ENCODE peak calls at places on chromosomes 6 and 20, in nine cellular contexts. One of them, this sample, is unnamed.

GRCh38 chr6:13194852-13195251 is 133.5 kb downstream of the TBC1D7 start:
- DNase-seq in nephron progenitor cell: peak; percentile 32
- DNase-seq in NCI-H187 treated with DMSO at 0.1 percent for 48 hours: no peak
- DNase-seq in stimulated activated CD8-positive, alpha-beta memory T cell treated with anti-CD3 and anti-CD28 coated beads, Interleukin-4, amount 100 ng/mL, for 1 hour: no peak
- DNase-seq in skeletal muscle cell: peak; percentile 33
- DNase-seq in H54: peak; percentile 51
- DNase-seq in smooth muscle cell of the brain vasculature: peak; percentile 18
- DNase-seq in hippocampal formation: peak; percentile 16
- DNase-seq in LHCN-M2: peak; percentile 62
- DNase-seq in this sample: no peak

GRCh38 chr20:53332022-53332824 is 261.4 kb downstream of the ZNF217 start:
- DNase-seq in nephron progenitor cell: no peak
- DNase-seq in NCI-H187 treated with DMSO at 0.1 percent for 48 hours: no peak
- DNase-seq in stimulated activated CD8-positive, alpha-beta memory T cell treated with anti-CD3 and anti-CD28 coated beads, Interleukin-4, amount 100 ng/mL, for 1 hour: no peak
- DNase-seq in skeletal muscle cell: no peak
- DNase-seq in H54: no peak
- DNase-seq in smooth muscle cell of the brain vasculature: no peak
- DNase-seq in hippocampal formation: no peak
- DNase-seq in LHCN-M2: no peak
- DNase-seq in this sample: no peak

GRCh38 chr6:35181313-35181932 is 32.3 kb upstream of the SCUBE3 start:
- DNase-seq in nephron progenitor cell: no peak
- DNase-seq in NCI-H187 treated with DMSO at 0.1 percent for 48 hours: no peak
- DNase-seq in stimulated activated CD8-positive, alpha-beta memory T cell treated with anti-CD3 and anti-CD28 coated beads, Interleukin-4, amount 100 ng/mL, for 1 hour: no peak
- DNase-seq in skeletal muscle cell: peak; percentile 79
- DNase-seq in H54: no peak
- DNase-seq in smooth muscle cell of the brain vasculature: peak; percentile 70
- DNase-seq in hippocampal formation: no peak
- DNase-seq in LHCN-M2: peak; percentile 81
- DNase-seq in this sample: no peak

GRCh38 chr6:116060572-116061283 is at the start of gene FRK:
- DNase-seq in nephron progenitor cell: no peak
- DNase-seq in NCI-H187 treated with DMSO at 0.1 percent for 48 hours: no peak
- DNase-seq in stimulated activated CD8-positive, alpha-beta memory T cell treated with anti-CD3 and anti-CD28 coated beads, Interleukin-4, amount 100 ng/mL, for 1 hour: no peak
- DNase-seq in skeletal muscle cell: no peak
- DNase-seq in H54: no peak
- DNase-seq in smooth muscle cell of the brain vasculature: no peak
- DNase-seq in hippocampal formation: no peak
- DNase-seq in LHCN-M2: peak; percentile 86
- DNase-seq in this sample: no peak

GRCh38 chr20:47125553-47126373 is 230.7 kb downstream of the ZMYND8 start:
- DNase-seq in nephron progenitor cell: no peak
- DNase-seq in NCI-H187 treated with DMSO at 0.1 percent for 48 hours: no peak
- DNase-seq in stimulated activated CD8-positive, alpha-beta memory T cell treated with anti-CD3 and anti-CD28 coated beads, Interleukin-4, amount 100 ng/mL, for 1 hour: no peak
- DNase-seq in skeletal muscle cell: no peak
- DNase-seq in H54: no peak
- DNase-seq in smooth muscle cell of the brain vasculature: no peak
- DNase-seq in hippocampal formation: no peak
- DNase-seq in LHCN-M2: peak; percentile 36
- DNase-seq in this sample: no peak

GRCh38 chr20:20317195-20318113 is 50.5 kb upstream of the INSM1 start:
- DNase-seq in nephron progenitor cell: no peak
- DNase-seq in NCI-H187 treated with DMSO at 0.1 percent for 48 hours: no peak
- DNase-seq in stimulated activated CD8-positive, alpha-beta memory T cell treated with anti-CD3 and anti-CD28 coated beads, Interleukin-4, amount 100 ng/mL, for 1 hour: no peak
- DNase-seq in skeletal muscle cell: no peak
- DNase-seq in H54: no peak
- DNase-seq in smooth muscle cell of the brain vasculature: no peak
- DNase-seq in hippocampal formation: no peak
- DNase-seq in LHCN-M2: no peak
- DNase-seq in this sample: no peak

GRCh38 chr20:49786671-49787370 is 25.8 kb upstream of the SLC9A8 start:
- DNase-seq in nephron progenitor cell: no peak
- DNase-seq in NCI-H187 treated with DMSO at 0.1 percent for 48 hours: no peak
- DNase-seq in stimulated activated CD8-positive, alpha-beta memory T cell treated with anti-CD3 and anti-CD28 coated beads, Interleukin-4, amount 100 ng/mL, for 1 hour: no peak
- DNase-seq in skeletal muscle cell: no peak
- DNase-seq in H54: no peak
- DNase-seq in smooth muscle cell of the brain vasculature: no peak
- DNase-seq in hippocampal formation: no peak
- DNase-seq in LHCN-M2: peak; percentile 32
- DNase-seq in this sample: no peak

GRCh38 chr6:114404339-114404955 is 61.6 kb upstream of the HS3ST5 start:
- DNase-seq in nephron progenitor cell: no peak
- DNase-seq in NCI-H187 treated with DMSO at 0.1 percent for 48 hours: no peak
- DNase-seq in stimulated activated CD8-positive, alpha-beta memory T cell treated with anti-CD3 and anti-CD28 coated beads, Interleukin-4, amount 100 ng/mL, for 1 hour: no peak
- DNase-seq in skeletal muscle cell: no peak
- DNase-seq in H54: no peak
- DNase-seq in smooth muscle cell of the brain vasculature: no peak
- DNase-seq in hippocampal formation: no peak
- DNase-seq in LHCN-M2: no peak
- DNase-seq in this sample: no peak

GRCh38 chr6:36364669-36365479 is 22.6 kb downstream of the ETV7 start:
- DNase-seq in nephron progenitor cell: no peak
- DNase-seq in NCI-H187 treated with DMSO at 0.1 percent for 48 hours: no peak
- DNase-seq in stimulated activated CD8-positive, alpha-beta memory T cell treated with anti-CD3 and anti-CD28 coated beads, Interleukin-4, amount 100 ng/mL, for 1 hour: no peak
- DNase-seq in skeletal muscle cell: no peak
- DNase-seq in H54: no peak
- DNase-seq in smooth muscle cell of the brain vasculature: no peak
- DNase-seq in hippocampal formation: no peak
- DNase-seq in LHCN-M2: no peak
- DNase-seq in this sample: peak; percentile 34

GRCh38 chr20:32582659-32583580 is 2.2 kb downstream of the NOL4L start:
- DNase-seq in nephron progenitor cell: peak; percentile 71
- DNase-seq in NCI-H187 treated with DMSO at 0.1 percent for 48 hours: no peak
- DNase-seq in stimulated activated CD8-positive, alpha-beta memory T cell treated with anti-CD3 and anti-CD28 coated beads, Interleukin-4, amount 100 ng/mL, for 1 hour: no peak
- DNase-seq in skeletal muscle cell: no peak
- DNase-seq in H54: peak; percentile 36
- DNase-seq in smooth muscle cell of the brain vasculature: no peak
- DNase-seq in hippocampal formation: no peak
- DNase-seq in LHCN-M2: no peak
- DNase-seq in this sample: peak; percentile 23

GRCh38 chr6:130632288-130632687 is 194.9 kb upstream of the SMLR1 start:
- DNase-seq in nephron progenitor cell: peak; percentile 9
- DNase-seq in NCI-H187 treated with DMSO at 0.1 percent for 48 hours: peak; percentile 6
- DNase-seq in stimulated activated CD8-positive, alpha-beta memory T cell treated with anti-CD3 and anti-CD28 coated beads, Interleukin-4, amount 100 ng/mL, for 1 hour: no peak
- DNase-seq in skeletal muscle cell: no peak
- DNase-seq in H54: no peak
- DNase-seq in smooth muscle cell of the brain vasculature: no peak
- DNase-seq in hippocampal formation: no peak
- DNase-seq in LHCN-M2: peak; percentile 77
- DNase-seq in this sample: no peak

GRCh38 chr6:165404703-165405102 is 95.3 kb upstream of the C6orf118 start:
- DNase-seq in nephron progenitor cell: no peak
- DNase-seq in NCI-H187 treated with DMSO at 0.1 percent for 48 hours: no peak
- DNase-seq in stimulated activated CD8-positive, alpha-beta memory T cell treated with anti-CD3 and anti-CD28 coated beads, Interleukin-4, amount 100 ng/mL, for 1 hour: no peak
- DNase-seq in skeletal muscle cell: no peak
- DNase-seq in H54: no peak
- DNase-seq in smooth muscle cell of the brain vasculature: peak; percentile 7
- DNase-seq in hippocampal formation: no peak
- DNase-seq in LHCN-M2: peak; percentile 53
- DNase-seq in this sample: no peak

GRCh38 chr20:56322661-56323060 is 36.1 kb upstream of the FAM210B start:
- DNase-seq in nephron progenitor cell: no peak
- DNase-seq in NCI-H187 treated with DMSO at 0.1 percent for 48 hours: no peak
- DNase-seq in stimulated activated CD8-positive, alpha-beta memory T cell treated with anti-CD3 and anti-CD28 coated beads, Interleukin-4, amount 100 ng/mL, for 1 hour: no peak
- DNase-seq in skeletal muscle cell: no peak
- DNase-seq in H54: no peak
- DNase-seq in smooth muscle cell of the brain vasculature: no peak
- DNase-seq in hippocampal formation: no peak
- DNase-seq in LHCN-M2: no peak
- DNase-seq in this sample: no peak

GRCh38 chr20:11210611-11211010 is 536.8 kb upstream of the JAG1 start:
- DNase-seq in nephron progenitor cell: no peak
- DNase-seq in NCI-H187 treated with DMSO at 0.1 percent for 48 hours: no peak
- DNase-seq in stimulated activated CD8-positive, alpha-beta memory T cell treated with anti-CD3 and anti-CD28 coated beads, Interleukin-4, amount 100 ng/mL, for 1 hour: no peak
- DNase-seq in skeletal muscle cell: no peak
- DNase-seq in H54: no peak
- DNase-seq in smooth muscle cell of the brain vasculature: no peak
- DNase-seq in hippocampal formation: no peak
- DNase-seq in LHCN-M2: no peak
- DNase-seq in this sample: no peak

GRCh38 chr20:5127204-5127858 is 523 bp downstream of the CDS2 start:
- DNase-seq in nephron progenitor cell: peak; percentile 42
- DNase-seq in NCI-H187 treated with DMSO at 0.1 percent for 48 hours: peak; percentile 61
- DNase-seq in stimulated activated CD8-positive, alpha-beta memory T cell treated with anti-CD3 and anti-CD28 coated beads, Interleukin-4, amount 100 ng/mL, for 1 hour: peak; percentile 22
- DNase-seq in skeletal muscle cell: no peak
- DNase-seq in H54: peak; percentile 48
- DNase-seq in smooth muscle cell of the brain vasculature: no peak
- DNase-seq in hippocampal formation: no peak
- DNase-seq in LHCN-M2: peak; percentile 62
- DNase-seq in this sample: peak; percentile 81

GRCh38 chr6:47343631-47344421 is 34.1 kb upstream of the TNFRSF21 start:
- DNase-seq in nephron progenitor cell: no peak
- DNase-seq in NCI-H187 treated with DMSO at 0.1 percent for 48 hours: no peak
- DNase-seq in stimulated activated CD8-positive, alpha-beta memory T cell treated with anti-CD3 and anti-CD28 coated beads, Interleukin-4, amount 100 ng/mL, for 1 hour: no peak
- DNase-seq in skeletal muscle cell: no peak
- DNase-seq in H54: no peak
- DNase-seq in smooth muscle cell of the brain vasculature: no peak
- DNase-seq in hippocampal formation: no peak
- DNase-seq in LHCN-M2: no peak
- DNase-seq in this sample: no peak

This sample was measured in activated CD4-positive, alpha-beta memory T cell treated with anti-CD3 and anti-CD28 coated beads, Interleukin-2, amount 10 ng/mL, durations not matched to agents 7 days and 5 days.